ENCODE peak calls at places on chromosomes 5 and 9, in five cellular contexts. One of them, this sample, is unnamed.

GRCh38 chr9:93036887-93037475 is 21.5 kb upstream of the SUSD3 start:
- DNase-seq in ovary: no peak
- DNase-seq in stomach: no peak
- DNase-seq in A549: no peak
- DNase-seq in prostate gland: no peak
- DNase-seq in this sample: no peak

GRCh38 chr9:77433675-77434445 is 214.3 kb downstream of the GNA14 start:
- DNase-seq in ovary: peak; percentile 76
- DNase-seq in stomach: peak; percentile 61
- DNase-seq in A549: peak; percentile 67
- DNase-seq in prostate gland: peak; percentile 58
- DNase-seq in this sample: peak; percentile 68

GRCh38 chr9:36398745-36399144 is 1.3 kb downstream of the RNF38 start:
- DNase-seq in ovary: no peak
- DNase-seq in stomach: no peak
- DNase-seq in A549: no peak
- DNase-seq in prostate gland: no peak
- DNase-seq in this sample: no peak

GRCh38 chr5:150118561-150119229 is 32.3 kb upstream of the CSF1R start:
- DNase-seq in ovary: no peak
- DNase-seq in stomach: peak; percentile 21
- DNase-seq in A549: no peak
- DNase-seq in prostate gland: no peak
- DNase-seq in this sample: peak; percentile 19

GRCh38 chr5:3512291-3512690 is 83.3 kb upstream of the IRX1 start:
- DNase-seq in ovary: no peak
- DNase-seq in stomach: no peak
- DNase-seq in A549: no peak
- DNase-seq in prostate gland: no peak
- DNase-seq in this sample: no peak

GRCh38 chr5:179755022-179755421 is 22.4 kb downstream of the MAML1 start:
- DNase-seq in ovary: no peak
- DNase-seq in stomach: no peak
- DNase-seq in A549: no peak
- DNase-seq in prostate gland: no peak
- DNase-seq in this sample: no peak

GRCh38 chr9:89734561-89734960 is 129.7 kb downstream of the GADD45G start:
- DNase-seq in ovary: no peak
- DNase-seq in stomach: no peak
- DNase-seq in A549: no peak
- DNase-seq in prostate gland: no peak
- DNase-seq in this sample: no peak

GRCh38 chr9:136773386-136774044 is 9.2 kb upstream of the LCN15 start:
- DNase-seq in ovary: no peak
- DNase-seq in stomach: no peak
- DNase-seq in A549: peak; percentile 65
- DNase-seq in prostate gland: no peak
- DNase-seq in this sample: no peak

GRCh38 chr5:54832846-54833245 is 152.5 kb downstream of the ESM1 start:
- DNase-seq in ovary: no peak
- DNase-seq in stomach: no peak
- DNase-seq in A549: no peak
- DNase-seq in prostate gland: no peak
- DNase-seq in this sample: no peak

GRCh38 chr5:180090769-180091546 is 19.4 kb upstream of the RNF130 start:
- DNase-seq in ovary: no peak
- DNase-seq in stomach: peak; percentile 56
- DNase-seq in A549: peak; percentile 75
- DNase-seq in prostate gland: peak; percentile 34
- DNase-seq in this sample: no peak

GRCh38 chr5:50712479-50712878 is 46.0 kb downstream of the PARP8 start:
- DNase-seq in ovary: no peak
- DNase-seq in stomach: no peak
- DNase-seq in A549: no peak
- DNase-seq in prostate gland: no peak
- DNase-seq in this sample: no peak

GRCh38 chr5:2550479-2550878 is 201.0 kb downstream of the IRX2 start:
- DNase-seq in ovary: no peak
- DNase-seq in stomach: no peak
- DNase-seq in A549: no peak
- DNase-seq in prostate gland: peak; percentile 16
- DNase-seq in this sample: no peak

GRCh38 chr9:122381206-122381950 is 10.6 kb downstream of the PTGS1 start:
- DNase-seq in ovary: no peak
- DNase-seq in stomach: no peak
- DNase-seq in A549: no peak
- DNase-seq in prostate gland: no peak
- DNase-seq in this sample: no peak

GRCh38 chr5:176895829-176896228 is 3.3 kb downstream of the HK3 start:
- DNase-seq in ovary: no peak
- DNase-seq in stomach: no peak
- DNase-seq in A549: no peak
- DNase-seq in prostate gland: peak; percentile 2
- DNase-seq in this sample: no peak

GRCh38 chr9:123455187-123455586 is 99.2 kb downstream of the CRB2 start:
- DNase-seq in ovary: no peak
- DNase-seq in stomach: no peak
- DNase-seq in A549: no peak
- DNase-seq in prostate gland: no peak
- DNase-seq in this sample: no peak

GRCh38 chr5:109410389-109411174 is 808 bp upstream of the PJA2 start:
- DNase-seq in ovary: peak; percentile 83
- DNase-seq in stomach: peak; percentile 76
- DNase-seq in A549: peak; percentile 83
- DNase-seq in prostate gland: peak; percentile 45
- DNase-seq in this sample: peak; percentile 70

GRCh38 chr5:168598639-168599038 is 19.5 kb upstream of the PANK3 start:
- DNase-seq in ovary: no peak
- DNase-seq in stomach: no peak
- DNase-seq in A549: no peak
- DNase-seq in prostate gland: no peak
- DNase-seq in this sample: no peak

GRCh38 chr9:7095054-7095453 is 337.3 kb downstream of the KDM4C start:
- DNase-seq in ovary: no peak
- DNase-seq in stomach: no peak
- DNase-seq in A549: no peak
- DNase-seq in prostate gland: no peak
- DNase-seq in this sample: no peak

GRCh38 chr5:174185506-174185905 is 140.0 kb downstream of the NSG2 start:
- DNase-seq in ovary: no peak
- DNase-seq in stomach: no peak
- DNase-seq in A549: no peak
- DNase-seq in prostate gland: no peak
- DNase-seq in this sample: no peak

GRCh38 chr5:7878381-7878873 is 9.5 kb downstream of the MTRR start:
- DNase-seq in ovary: no peak
- DNase-seq in stomach: no peak
- DNase-seq in A549: peak; percentile 62
- DNase-seq in prostate gland: no peak
- DNase-seq in this sample: no peak

GRCh38 chr5:93076096-93076495 is 504.9 kb downstream of the NR2F1-AS1 start:
- DNase-seq in ovary: no peak
- DNase-seq in stomach: no peak
- DNase-seq in A549: no peak
- DNase-seq in prostate gland: no peak
- DNase-seq in this sample: no peak
- H3K4me1 ChIP-seq in ovary: peaks cover 4% of the 10 kb centered on the region
- H3K4me1 ChIP-seq in stomach: no peaks in the 10 kb centered on the region
- H3K4me1 ChIP-seq in A549: peaks cover 27% of the 10 kb centered on the region
- H3K4me1 ChIP-seq in prostate gland: no peaks in the 10 kb centered on the region
- H3K4me1 ChIP-seq in this sample: no peaks in the 10 kb centered on the region

GRCh38 chr9:94166237-94167054 is 82.2 kb downstream of the PTPDC1 start:
- DNase-seq in ovary: peak; percentile 98
- DNase-seq in stomach: peak; percentile 98
- DNase-seq in A549: peak; percentile 99
- DNase-seq in prostate gland: peak; percentile 98
- DNase-seq in this sample: peak; percentile 98
- TF ChIP-seq POLR2A in ovary: peak; percentile 99
- TF ChIP-seq POLR2A in stomach: no peak
- TF ChIP-seq POLR2A in A549: peak; percentile 78
- TF ChIP-seq POLR2A in prostate gland: peak; percentile 95
- TF ChIP-seq POLR2A in this sample: peak; percentile 97

GRCh38 chr5:61205013-61205412 is 42.7 kb upstream of the SMIM15 start:
- DNase-seq in ovary: no peak
- DNase-seq in stomach: no peak
- DNase-seq in A549: no peak
- DNase-seq in prostate gland: no peak
- DNase-seq in this sample: no peak

GRCh38 chr5:61202213-61202612 is 39.9 kb upstream of the SMIM15 start:
- DNase-seq in ovary: no peak
- DNase-seq in stomach: no peak
- DNase-seq in A549: no peak
- DNase-seq in prostate gland: no peak
- DNase-seq in this sample: no peak

GRCh38 chr5:61207884-61208283 is 45.6 kb upstream of the SMIM15 start:
- DNase-seq in ovary: no peak
- DNase-seq in stomach: no peak
- DNase-seq in A549: no peak
- DNase-seq in prostate gland: no peak
- DNase-seq in this sample: no peak
- H3K27ac ChIP-seq in ovary: no peak overlapping the region
- H3K27ac ChIP-seq in stomach: no peak overlapping the region
- H3K27ac ChIP-seq in A549: no peak overlapping the region
- H3K27ac ChIP-seq in prostate gland: no peak overlapping the region
- H3K27ac ChIP-seq in this sample: no peak overlapping the region

DNA sequence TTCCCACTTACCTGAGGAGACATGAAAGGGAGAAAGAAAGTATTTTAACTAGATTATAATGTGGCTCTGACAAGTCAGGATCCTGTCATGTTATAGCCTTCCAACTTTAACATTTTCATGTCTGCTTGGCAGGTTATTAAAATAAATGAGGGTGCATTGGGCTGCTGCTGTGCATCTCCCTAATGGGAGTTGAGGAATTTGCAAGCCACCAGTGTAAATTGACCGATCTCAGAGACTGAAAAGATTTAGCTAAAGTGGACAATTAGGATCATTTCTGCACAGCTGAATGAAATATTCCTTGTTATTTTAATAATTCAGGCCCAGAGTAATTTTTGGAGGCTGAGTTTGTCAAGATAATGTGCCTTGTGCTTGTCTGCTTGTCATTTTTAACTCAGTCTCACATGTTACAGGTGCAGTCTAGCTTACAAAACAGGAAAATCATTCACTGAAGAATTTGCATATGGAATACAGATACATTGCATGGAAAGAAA is 366.3 kb upstream of the ADAMTS16 start:
- DNase-seq in ovary: no peak
- DNase-seq in stomach: no peak
- DNase-seq in A549: no peak
- DNase-seq in prostate gland: no peak
- DNase-seq in this sample: no peak
- H3K4me1 ChIP-seq in ovary: no peaks in the 10 kb centered on the region
- H3K4me1 ChIP-seq in stomach: no peaks in the 10 kb centered on the region
- H3K4me1 ChIP-seq in A549: no peaks in the 10 kb centered on the region
- H3K4me1 ChIP-seq in prostate gland: no peaks in the 10 kb centered on the region
- H3K4me1 ChIP-seq in this sample: no peaks in the 10 kb centered on the region

GRCh38 chr9:124708070-124708469 is 63.0 kb downstream of the NR6A1 start:
- DNase-seq in ovary: no peak
- DNase-seq in stomach: no peak
- DNase-seq in A549: no peak
- DNase-seq in prostate gland: no peak
- DNase-seq in this sample: no peak
- TF ChIP-seq POLR2A in ovary: no peak
- TF ChIP-seq POLR2A in stomach: no peak
- TF ChIP-seq POLR2A in A549: no peak
- TF ChIP-seq POLR2A in prostate gland: no peak
- TF ChIP-seq POLR2A in this sample: no peak

GRCh38 chr5:171152382-171152781 is 156.7 kb upstream of the TLX3 start:
- DNase-seq in ovary: no peak
- DNase-seq in stomach: no peak
- DNase-seq in A549: peak; percentile 51
- DNase-seq in prostate gland: no peak
- DNase-seq in this sample: no peak

GRCh38 chr5:171149333-171149732 is 159.7 kb upstream of the TLX3 start:
- DNase-seq in ovary: no peak
- DNase-seq in stomach: no peak
- DNase-seq in A549: no peak
- DNase-seq in prostate gland: no peak
- DNase-seq in this sample: no peak

GRCh38 chr5:171155621-171156020 is 153.4 kb upstream of the TLX3 start:
- DNase-seq in ovary: no peak
- DNase-seq in stomach: no peak
- DNase-seq in A549: no peak
- DNase-seq in prostate gland: no peak
- DNase-seq in this sample: no peak

GRCh38 chr5:171143926-171144325 is 165.1 kb upstream of the TLX3 start:
- DNase-seq in ovary: no peak
- DNase-seq in stomach: no peak
- DNase-seq in A549: no peak
- DNase-seq in prostate gland: no peak
- DNase-seq in this sample: no peak

DNA sequence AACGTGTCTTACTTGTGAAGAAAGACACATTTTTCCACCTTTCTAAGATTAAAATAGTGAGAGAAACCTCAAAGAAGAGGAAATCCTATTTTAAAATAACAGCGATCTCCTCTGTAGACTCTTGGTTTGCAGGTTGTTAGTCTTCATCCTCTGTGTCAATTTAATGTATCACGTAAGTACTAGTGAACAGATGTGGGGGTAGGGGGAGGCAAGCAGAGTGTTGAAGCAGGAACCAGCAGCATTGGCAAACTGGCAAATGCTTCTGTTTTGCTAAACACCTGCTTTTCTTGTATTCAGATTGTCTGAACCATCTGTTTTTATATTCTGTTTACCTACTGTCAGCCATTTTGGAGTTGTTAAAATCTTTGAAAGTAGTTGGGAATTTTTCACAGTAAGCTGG is 159.3 kb upstream of the TLX3 start:
- DNase-seq in ovary: no peak
- DNase-seq in stomach: no peak
- DNase-seq in A549: no peak
- DNase-seq in prostate gland: no peak
- DNase-seq in this sample: no peak
- H3K27ac ChIP-seq in ovary: no peak overlapping the region
- H3K27ac ChIP-seq in stomach: no peak overlapping the region
- H3K27ac ChIP-seq in A549: no peak overlapping the region
- H3K27ac ChIP-seq in prostate gland: no peak overlapping the region
- H3K27ac ChIP-seq in this sample: no peak overlapping the region